ENCODE peak calls at places on chromosomes 11 and 22, in eight cellular contexts. V is effector memory CD4-positive, alpha-beta T cell; X is right lobe of liver; L is CD8-positive, alpha-beta T cell; R is coronary artery; W is neuronal stem cell; E is adrenal gland; I is spleen. H is an unnamed sample.

GRCh38 chr11:95459268-95460040 is 228.5 kb upstream of the SESN3 start:
- DNase-seq in V (no peak), X (no peak), L (no peak), R (no peak), W (no peak), E (no peak), I (no peak), H (no peak)

GRCh38 chr11:44564653-44565007 is 833 bp upstream of the CD82 start:
- DNase-seq in V (no peak), X (peak), L (no peak), R (peak), W (no peak), E (peak), I (peak), H (no peak)

GRCh38 chr11:10387209-10388083 is 67.6 kb upstream of the AMPD3 start:
- DNase-seq in V (no peak), X (no peak), L (no peak), R (peak), W (no peak), E (no peak), I (no peak), H (no peak)

GRCh38 chr22:32775957-32776356 is 25.5 kb upstream of the TIMP3 start:
- DNase-seq in V (no peak), X (peak), L (no peak), R (no peak), W (no peak), E (no peak), I (no peak), H (no peak)

GRCh38 chr22:32686354-32686753 is 115.2 kb upstream of the TIMP3 start:
- DNase-seq in V (no peak), X (no peak), L (no peak), R (peak), W (no peak), E (no peak), I (no peak), H (no peak)

GRCh38 chr11:47358731-47359051 is 6.2 kb upstream of the MYBPC3 start:
- DNase-seq in V (no peak), X (peak), L (no peak), R (no peak), W (no peak), E (no peak), I (peak), H (no peak)

GRCh38 chr11:10488121-10488580 is 33.1 kb downstream of the AMPD3 start:
- DNase-seq in V (no peak), X (no peak), L (no peak), R (peak), W (no peak), E (no peak), I (no peak), H (peak)

GRCh38 chr11:109696191-109696897 is 274.4 kb downstream of the C11orf87 start:
- DNase-seq in V (no peak), X (no peak), L (no peak), R (no peak), W (no peak), E (no peak), I (peak), H (no peak)

GRCh38 chr11:69121021-69121420 is 34.7 kb upstream of the SMIM38 start:
- DNase-seq in V (no peak), X (no peak), L (no peak), R (no peak), W (no peak), E (no peak), I (peak), H (no peak)

GRCh38 chr11:61361686-61362541 is at the start of the genes CYB561A3 and TMEM138:
- DNase-seq in V (peak), X (peak), L (peak), R (peak), W (peak), E (peak), I (peak), H (peak)

GRCh38 chr11:61961570-61962212 is 5.7 kb downstream of the FTH1 start:
- DNase-seq in V (no peak), X (no peak), L (no peak), R (peak), W (no peak), E (peak), I (peak), H (no peak)

GRCh38 chr22:23762866-23763578 is at the start of gene C22orf15:
- DNase-seq in V (no peak), X (no peak), L (peak), R (no peak), W (no peak), E (no peak), I (no peak), H (peak)

GRCh38 chr11:69918938-69919650 is 99.9 kb upstream of the FGF3 start:
- DNase-seq in V (peak), X (peak), L (peak), R (peak), W (peak), E (peak), I (peak), H (no peak)

GRCh38 chr11:67033661-67034166 is 10.8 kb downstream of the SYT12 start:
- DNase-seq in V (no peak), X (no peak), L (no peak), R (no peak), W (no peak), E (peak), I (no peak), H (peak)

GRCh38 chr11:122214567-122214966 is 98.6 kb upstream of the BLID start:
- DNase-seq in V (no peak), X (no peak), L (no peak), R (no peak), W (no peak), E (no peak), I (no peak), H (no peak)

DNA sequence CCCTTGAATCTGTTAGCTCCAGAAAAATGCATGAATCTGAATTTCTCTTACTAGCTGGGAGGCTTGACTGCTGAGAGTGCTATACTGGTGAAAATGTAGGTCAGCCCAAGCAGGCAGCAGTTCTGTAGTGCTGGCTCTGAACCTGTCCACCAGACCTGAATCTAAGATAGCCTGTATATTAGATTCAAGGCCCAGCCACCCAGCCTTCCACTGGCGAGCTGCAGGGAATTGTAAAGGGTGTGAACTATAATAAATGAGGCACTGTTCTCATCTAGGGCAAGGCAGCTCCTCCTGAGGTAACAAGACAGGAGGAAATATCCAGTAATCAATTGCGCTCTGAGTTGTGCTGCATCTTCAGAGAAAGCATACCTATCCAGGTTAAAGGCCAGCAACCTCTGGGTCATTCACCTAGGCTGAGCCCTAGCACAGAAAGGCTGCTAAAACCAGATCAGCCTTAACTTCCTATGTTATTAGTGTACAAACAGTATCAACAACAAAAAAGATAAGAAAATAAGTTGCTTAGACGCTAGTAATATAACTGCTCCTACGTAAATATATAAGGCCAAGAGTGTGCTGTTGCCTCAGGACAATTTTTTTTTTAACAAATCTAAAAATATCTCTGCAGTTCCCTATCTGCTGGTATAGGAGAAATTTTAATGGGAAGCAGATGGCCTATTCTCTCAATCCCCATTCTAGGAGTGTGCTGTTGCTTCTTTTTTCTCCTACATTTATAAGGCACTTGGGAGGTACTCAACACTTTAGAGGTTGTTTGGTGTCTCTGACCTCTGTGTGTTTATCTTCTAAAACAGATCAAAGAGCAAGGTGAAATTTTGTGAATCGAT is 63.0 kb downstream of the RELT start:
- DNase-seq in V (no peak), X (no peak), L (no peak), R (no peak), W (no peak), E (no peak), I (no peak), H (no peak)
- H3K27ac ChIP-seq in V (no peak), X (no peak), L (no peak), R (no peak), W (no peak), E (no peak), I (no peak), H (peak)

GRCh38 chr11:89182773-89183172 is 5.1 kb downstream of the TYR start:
- DNase-seq in V (no peak), X (no peak), L (no peak), R (no peak), W (no peak), E (no peak), I (no peak), H (no peak)
- H3K27ac ChIP-seq in V (no peak), X (no peak), L (no peak), R (no peak), W (no peak), E (no peak), I (no peak), H (no peak)

DNA sequence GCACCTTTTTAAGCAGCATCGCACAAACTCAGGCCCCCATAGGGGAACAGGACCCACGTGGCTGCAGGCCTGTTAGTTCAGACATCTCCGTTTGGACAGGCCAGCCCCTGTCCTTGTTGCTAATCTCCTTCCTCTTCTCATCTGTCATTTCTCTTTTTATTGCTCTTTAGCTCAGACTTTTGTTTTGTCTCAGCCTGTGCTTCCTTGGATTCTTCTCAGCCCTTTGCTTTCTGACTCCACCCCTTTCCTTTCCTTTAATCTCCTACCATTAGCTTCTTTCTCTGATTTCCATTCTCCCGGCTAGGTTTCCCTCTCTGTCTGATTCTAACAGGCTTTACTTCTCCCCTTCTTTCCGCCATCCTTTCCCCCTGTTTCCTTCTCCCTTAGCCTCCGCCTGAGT is 68.7 kb downstream of the SCN3B start:
- DNase-seq in V (no peak), X (no peak), L (no peak), R (no peak), W (no peak), E (no peak), I (no peak), H (no peak)
- H3K27ac ChIP-seq in V (no peak), X (no peak), L (no peak), R (no peak), W (peak), E (peak), I (no peak), H (no peak)

GRCh38 chr22:24972369-24972768 is 19.9 kb downstream of the KIAA1671 start:
- DNase-seq in V (no peak), X (no peak), L (no peak), R (no peak), W (no peak), E (no peak), I (no peak), H (no peak)

GRCh38 chr22:24965822-24966626 is 13.5 kb downstream of the KIAA1671 start:
- DNase-seq in V (no peak), X (peak), L (no peak), R (no peak), W (no peak), E (peak), I (no peak), H (no peak)

GRCh38 chr22:24964441-24964840 is 11.9 kb downstream of the KIAA1671 start:
- DNase-seq in V (no peak), X (no peak), L (no peak), R (no peak), W (no peak), E (no peak), I (no peak), H (no peak)

GRCh38 chr22:24969588-24970301 is 17.2 kb downstream of the KIAA1671 start:
- DNase-seq in V (no peak), X (peak), L (no peak), R (no peak), W (no peak), E (peak), I (no peak), H (no peak)

DNA sequence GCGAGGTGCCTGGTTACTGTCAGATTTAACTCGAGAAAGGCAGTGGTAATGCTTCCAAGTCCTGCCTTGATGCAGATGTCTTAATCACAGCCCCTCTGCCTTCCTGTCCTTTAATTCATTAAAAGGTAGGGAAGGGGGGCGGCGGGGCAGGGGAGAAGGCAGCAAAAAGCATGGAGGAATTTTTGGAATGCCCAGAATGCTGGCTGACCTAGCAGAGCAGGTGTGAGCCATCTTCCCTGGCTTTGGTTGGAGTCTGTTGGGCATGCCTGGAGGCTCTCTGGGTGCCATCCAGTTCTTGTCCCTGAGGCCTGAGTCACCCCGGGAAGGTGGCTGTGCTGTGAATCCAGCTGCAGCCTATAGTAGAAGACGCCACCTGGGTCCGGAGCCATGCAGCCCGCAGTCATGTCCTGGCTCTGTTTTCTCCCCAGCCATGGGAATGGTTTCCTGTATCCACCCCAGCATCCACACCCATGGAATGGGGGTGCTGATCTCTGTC is 15.6 kb downstream of the KIAA1671 start:
- DNase-seq in V (no peak), X (no peak), L (no peak), R (no peak), W (no peak), E (peak), I (no peak), H (no peak)
- H3K27ac ChIP-seq in V (no peak), X (no peak), L (no peak), R (peak), W (no peak), E (peak), I (no peak), H (no peak)

GRCh38 chr11:4809246-4809645 is 5.1 kb upstream of the OR52R1 start:
- DNase-seq in V (no peak), X (no peak), L (no peak), R (no peak), W (no peak), E (no peak), I (no peak), H (no peak)

GRCh38 chr11:4804280-4804679 is at the start of gene OR52R1:
- DNase-seq in V (no peak), X (no peak), L (no peak), R (no peak), W (no peak), E (no peak), I (no peak), H (no peak)

DNA sequence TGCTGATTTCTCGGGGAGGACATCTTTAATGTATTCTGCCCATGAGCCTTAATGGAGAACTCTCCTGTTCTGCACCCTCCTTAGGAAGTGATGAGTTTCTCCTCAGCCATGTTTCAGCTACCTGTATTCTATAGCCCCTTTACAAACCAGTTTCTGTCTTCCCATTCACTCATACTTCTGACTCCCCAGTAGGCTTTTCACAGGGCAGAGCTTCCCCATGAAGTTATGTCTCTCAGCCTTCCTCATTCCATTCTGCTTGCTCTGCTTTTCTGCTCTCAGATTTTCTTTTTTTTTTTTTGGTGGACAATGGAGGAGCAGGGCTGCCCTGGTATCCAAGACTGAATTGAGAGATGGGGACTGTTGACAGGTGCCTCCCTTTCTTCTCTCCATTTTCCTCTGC is 4.3 kb upstream of the OR52R1 start:
- DNase-seq in V (no peak), X (no peak), L (no peak), R (no peak), W (no peak), E (no peak), I (no peak), H (no peak)
- H3K27ac ChIP-seq in V (no peak), X (no peak), L (no peak), R (no peak), W (no peak), E (no peak), I (no peak), H (no peak)

DNA sequence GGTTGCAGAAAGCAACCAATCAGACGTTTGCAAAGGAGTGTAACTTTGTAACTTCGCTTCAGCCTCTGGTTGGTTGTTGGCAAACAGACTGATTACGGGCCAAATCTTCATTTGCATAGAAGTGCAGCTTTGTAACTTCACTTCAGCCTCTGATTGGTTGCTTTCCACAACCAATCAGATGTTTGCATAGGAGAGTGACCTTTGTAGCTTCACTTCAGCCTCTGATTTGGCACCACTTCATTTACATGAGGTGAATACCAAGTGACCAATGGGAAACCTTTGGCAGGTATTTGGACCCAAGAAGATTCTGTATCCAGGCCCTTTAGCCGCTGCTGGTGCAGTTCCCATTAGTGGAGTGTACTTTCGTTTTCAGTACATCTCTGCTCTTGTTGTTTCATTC is 16.0 kb downstream of the USP47 start:
- DNase-seq in V (no peak), X (no peak), L (no peak), R (no peak), W (no peak), E (no peak), I (no peak), H (no peak)
- H3K27ac ChIP-seq in V (no peak), X (no peak), L (no peak), R (no peak), W (no peak), E (no peak), I (no peak), H (no peak)

GRCh38 chr11:72321381-72321996 is 77.5 kb upstream of the PHOX2A start:
- DNase-seq in V (no peak), X (no peak), L (no peak), R (no peak), W (no peak), E (no peak), I (no peak), H (no peak)
- H3K27ac ChIP-seq in V (no peak), X (no peak), L (no peak), R (no peak), W (no peak), E (no peak), I (no peak), H (no peak)

GRCh38 chr11:64923151-64923661 is 1.3 kb upstream of the PPP2R5B start:
- DNase-seq in V (no peak), X (peak), L (no peak), R (no peak), W (no peak), E (no peak), I (peak), H (no peak)

GRCh38 chr11:64920124-64920523 is 3.1 kb upstream of the ATG2A start:
- DNase-seq in V (no peak), X (no peak), L (no peak), R (no peak), W (no peak), E (no peak), I (no peak), H (no peak)

GRCh38 chr11:64919627-64920026 is 2.6 kb upstream of the ATG2A start:
- DNase-seq in V (no peak), X (no peak), L (no peak), R (no peak), W (no peak), E (no peak), I (no peak), H (no peak)

GRCh38 chr11:64923944-64924909 is at the start of gene PPP2R5B:
- DNase-seq in V (peak), X (peak), L (peak), R (peak), W (peak), E (peak), I (peak), H (peak)

GRCh38 chr11:64921384-64921783 is 3.1 kb upstream of the PPP2R5B start:
- DNase-seq in V (no peak), X (peak), L (no peak), R (no peak), W (no peak), E (no peak), I (peak), H (no peak)
- H3K27ac ChIP-seq in V (no peak), X (no peak), L (no peak), R (no peak), W (no peak), E (no peak), I (no peak), H (no peak)